ENCODE peak calls at places on chromosomes 2 and 18, in ten cellular contexts. G, H, E, X, Q, R, B, O, K and F are unnamed samples.

GRCh38 chr18:59848002-59848401 is 51.8 kb upstream of the PMAIP1 start:
- DNase-seq in G (peak), H (no peak), E (no peak), X (no peak), Q (no peak), R (no peak), B (no peak), O (no peak), K (no peak), F (no peak)

GRCh38 chr2:230614913-230615332 is 97.7 kb upstream of the CAB39 start:
- DNase-seq in G (peak), H (no peak), E (no peak), X (no peak), Q (no peak), R (no peak), B (no peak), O (no peak), K (no peak), F (no peak)

GRCh38 chr2:166404831-166405568 is 29.3 kb upstream of the SCN9A start:
- DNase-seq in G (no peak), H (no peak), E (no peak), X (no peak), Q (no peak), R (no peak), B (no peak), O (no peak), K (no peak), F (no peak)

GRCh38 chr2:168528016-168528415 is 71.9 kb downstream of the CERS6 start:
- DNase-seq in G (no peak), H (no peak), E (no peak), X (no peak), Q (no peak), R (no peak), B (no peak), O (no peak), K (no peak), F (no peak)

GRCh38 chr2:240523451-240524281 is 34.1 kb downstream of the ANKMY1 start:
- DNase-seq in G (no peak), H (no peak), E (no peak), X (no peak), Q (no peak), R (no peak), B (no peak), O (no peak), K (no peak), F (no peak)

GRCh38 chr2:38261569-38262513 is 115.2 kb downstream of the ATL2 start:
- DNase-seq in G (peak), H (no peak), E (no peak), X (no peak), Q (no peak), R (no peak), B (no peak), O (no peak), K (no peak), F (no peak)

GRCh38 chr2:207434288-207434687 is 95.5 kb upstream of the CREB1 start:
- DNase-seq in G (no peak), H (no peak), E (no peak), X (no peak), Q (no peak), R (no peak), B (no peak), O (no peak), K (no peak), F (no peak)

GRCh38 chr2:222833410-222833809 is 27.4 kb upstream of the ACSL3 start:
- DNase-seq in G (no peak), H (no peak), E (no peak), X (no peak), Q (no peak), R (no peak), B (no peak), O (no peak), K (no peak), F (no peak)

GRCh38 chr2:159089543-159089942 is 121.1 kb downstream of the TANC1 start:
- DNase-seq in G (no peak), H (no peak), E (no peak), X (no peak), Q (no peak), R (no peak), B (no peak), O (no peak), K (no peak), F (no peak)

GRCh38 chr2:44100351-44100750 is 68.3 kb upstream of the PPM1B start:
- DNase-seq in G (no peak), H (peak), E (no peak), X (no peak), Q (peak), R (peak), B (no peak), O (peak), K (peak), F (no peak)

GRCh38 chr2:142824756-142825155 is 52.7 kb upstream of the KYNU start:
- DNase-seq in G (no peak), H (no peak), E (no peak), X (no peak), Q (no peak), R (no peak), B (no peak), O (no peak), K (no peak), F (no peak)

GRCh38 chr18:75524181-75524580 is 96.7 kb upstream of the SMIM21 start:
- DNase-seq in G (no peak), H (no peak), E (no peak), X (no peak), Q (no peak), R (no peak), B (no peak), O (no peak), K (no peak), F (no peak)

GRCh38 chr2:86048888-86049287 is 56.8 kb downstream of the POLR1A start:
- DNase-seq in G (no peak), H (peak), E (no peak), X (no peak), Q (peak), R (no peak), B (no peak), O (no peak), K (peak), F (no peak)

GRCh38 chr2:69291004-69291650 is 95.9 kb downstream of the GFPT1 start:
- DNase-seq in G (no peak), H (peak), E (no peak), X (no peak), Q (no peak), R (no peak), B (no peak), O (no peak), K (no peak), F (no peak)

GRCh38 chr2:55047677-55048299 is 2.5 kb downstream of the RTN4 start:
- DNase-seq in G (no peak), H (peak), E (no peak), X (no peak), Q (no peak), R (no peak), B (no peak), O (no peak), K (peak), F (no peak)

GRCh38 chr18:21740474-21740723 is 193 bp upstream of the MIB1 start:
- DNase-seq in G (peak), H (peak), E (no peak), X (no peak), Q (no peak), R (no peak), B (peak), O (peak), K (no peak), F (peak)

GRCh38 chr2:234840336-234840735 is 111.5 kb upstream of the SH3BP4 start:
- DNase-seq in G (no peak), H (peak), E (no peak), X (no peak), Q (peak), R (no peak), B (no peak), O (no peak), K (peak), F (no peak)

GRCh38 chr2:136118819-136119716 is 1.1 kb upstream of the CXCR4 start:
- DNase-seq in G (no peak), H (peak), E (no peak), X (peak), Q (peak), R (no peak), B (peak), O (peak), K (peak), F (peak)

GRCh38 chr2:173400760-173401159 is 46.1 kb downstream of the CDCA7 start:
- DNase-seq in G (no peak), H (no peak), E (no peak), X (peak), Q (no peak), R (no peak), B (peak), O (no peak), K (no peak), F (no peak)
- TF ChIP-seq CTCF in G (peak), H (no peak), E (peak), X (peak), Q (no peak), R (no peak), B (peak), O (no peak), K (no peak), F (no peak)

GRCh38 chr2:19600982-19601381 is 242.6 kb upstream of the OSR1 start:
- DNase-seq in G (no peak), H (no peak), E (no peak), X (no peak), Q (no peak), R (no peak), B (no peak), O (no peak), K (no peak), F (no peak)

GRCh38 chr2:19600506-19600905 is 242.1 kb upstream of the OSR1 start:
- DNase-seq in G (no peak), H (no peak), E (no peak), X (no peak), Q (no peak), R (no peak), B (no peak), O (no peak), K (no peak), F (no peak)
- TF ChIP-seq CTCF in G (no peak), H (no peak), E (no peak), X (no peak), Q (no peak), R (no peak), B (no peak), O (no peak), K (no peak), F (no peak)

GRCh38 chr2:48471048-48471474 is 58.9 kb upstream of the STON1 start:
- DNase-seq in G (no peak), H (peak), E (no peak), X (peak), Q (no peak), R (no peak), B (peak), O (no peak), K (no peak), F (no peak)
- TF ChIP-seq CTCF in G (no peak), H (peak), E (peak), X (peak), Q (peak), R (peak), B (peak), O (peak), K (peak), F (peak)

DNA sequence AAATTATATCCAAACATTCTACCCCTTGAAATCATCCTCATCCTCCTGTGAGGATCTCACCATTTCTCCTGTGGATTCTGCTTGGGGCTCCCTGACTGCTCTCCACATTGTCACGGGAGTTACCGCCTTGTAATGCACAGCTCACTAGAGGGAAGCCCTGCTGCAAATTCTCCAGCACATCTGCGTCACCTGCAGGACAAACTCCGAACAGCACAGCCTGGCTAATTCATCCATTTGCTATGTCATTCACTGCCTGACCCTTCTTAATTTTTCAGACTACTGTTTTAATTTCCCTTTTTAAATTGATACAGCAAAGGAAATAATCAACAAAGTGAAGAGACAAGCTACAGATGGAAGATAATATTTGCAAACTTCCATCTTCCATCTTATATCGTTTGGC is 627.4 kb downstream of the FBXO15 start:
- DNase-seq in G (no peak), H (no peak), E (no peak), X (peak), Q (no peak), R (no peak), B (no peak), O (no peak), K (no peak), F (no peak)
- TF ChIP-seq CTCF in G (no peak), H (no peak), E (peak), X (peak), Q (no peak), R (no peak), B (no peak), O (no peak), K (no peak), F (no peak)